ENCODE peak calls at places on chromosomes 1 and 21, in ten cellular contexts. One of them, this sample, is unnamed.

GRCh38 chr1:247487057-247487456 is 29.2 kb upstream of the OR2B11 start:
- DNase-seq in GM20000: peak
- DNase-seq in skeletal muscle cell: peak
- DNase-seq in NCI-H774: peak
- DNase-seq in astrocyte of the hippocampus: peak
- DNase-seq in amniotic stem cell: no peak
- DNase-seq in NCI-H2029 treated with DMSO at 0.1 percent for 48 hours: no peak
- DNase-seq in ACHN: peak
- DNase-seq in AG09309: no peak
- DNase-seq in stimulated activated CD4-positive, alpha-beta T cell treated with anti-CD3 and anti-CD28 coated beads, TNF-alpha, amount 100 ng/mL, for 4 hours: no peak
- DNase-seq in this sample: peak

GRCh38 chr1:87968259-87968955 is 639.7 kb downstream of the LMO4 start:
- DNase-seq in GM20000: no peak
- DNase-seq in skeletal muscle cell: peak
- DNase-seq in NCI-H774: no peak
- DNase-seq in astrocyte of the hippocampus: peak
- DNase-seq in amniotic stem cell: no peak
- DNase-seq in NCI-H2029 treated with DMSO at 0.1 percent for 48 hours: no peak
- DNase-seq in ACHN: no peak
- DNase-seq in AG09309: no peak
- DNase-seq in stimulated activated CD4-positive, alpha-beta T cell treated with anti-CD3 and anti-CD28 coated beads, TNF-alpha, amount 100 ng/mL, for 4 hours: no peak
- DNase-seq in this sample: peak

GRCh38 chr1:230291731-230292620 is 134.2 kb downstream of the PGBD5 start:
- DNase-seq in GM20000: no peak
- DNase-seq in skeletal muscle cell: no peak
- DNase-seq in NCI-H774: no peak
- DNase-seq in astrocyte of the hippocampus: no peak
- DNase-seq in amniotic stem cell: no peak
- DNase-seq in NCI-H2029 treated with DMSO at 0.1 percent for 48 hours: no peak
- DNase-seq in ACHN: no peak
- DNase-seq in AG09309: no peak
- DNase-seq in stimulated activated CD4-positive, alpha-beta T cell treated with anti-CD3 and anti-CD28 coated beads, TNF-alpha, amount 100 ng/mL, for 4 hours: no peak
- DNase-seq in this sample: no peak

GRCh38 chr1:182681516-182681915 is 2.9 kb downstream of the RGS8 start:
- DNase-seq in GM20000: no peak
- DNase-seq in skeletal muscle cell: no peak
- DNase-seq in NCI-H774: no peak
- DNase-seq in astrocyte of the hippocampus: no peak
- DNase-seq in amniotic stem cell: no peak
- DNase-seq in NCI-H2029 treated with DMSO at 0.1 percent for 48 hours: no peak
- DNase-seq in ACHN: no peak
- DNase-seq in AG09309: no peak
- DNase-seq in stimulated activated CD4-positive, alpha-beta T cell treated with anti-CD3 and anti-CD28 coated beads, TNF-alpha, amount 100 ng/mL, for 4 hours: no peak
- DNase-seq in this sample: no peak

GRCh38 chr21:34996304-34997081 is 52.6 kb downstream of the RUNX1 start:
- DNase-seq in GM20000: no peak
- DNase-seq in skeletal muscle cell: no peak
- DNase-seq in NCI-H774: no peak
- DNase-seq in astrocyte of the hippocampus: peak
- DNase-seq in amniotic stem cell: no peak
- DNase-seq in NCI-H2029 treated with DMSO at 0.1 percent for 48 hours: no peak
- DNase-seq in ACHN: no peak
- DNase-seq in AG09309: no peak
- DNase-seq in stimulated activated CD4-positive, alpha-beta T cell treated with anti-CD3 and anti-CD28 coated beads, TNF-alpha, amount 100 ng/mL, for 4 hours: no peak
- DNase-seq in this sample: no peak

GRCh38 chr21:39313042-39313456 is 383 bp downstream of the BRWD1 start:
- DNase-seq in GM20000: no peak
- DNase-seq in skeletal muscle cell: no peak
- DNase-seq in NCI-H774: no peak
- DNase-seq in astrocyte of the hippocampus: peak
- DNase-seq in amniotic stem cell: no peak
- DNase-seq in NCI-H2029 treated with DMSO at 0.1 percent for 48 hours: no peak
- DNase-seq in ACHN: no peak
- DNase-seq in AG09309: no peak
- DNase-seq in stimulated activated CD4-positive, alpha-beta T cell treated with anti-CD3 and anti-CD28 coated beads, TNF-alpha, amount 100 ng/mL, for 4 hours: no peak
- DNase-seq in this sample: no peak

GRCh38 chr1:208178091-208178529 is 66.1 kb downstream of the PLXNA2 start:
- DNase-seq in GM20000: no peak
- DNase-seq in skeletal muscle cell: no peak
- DNase-seq in NCI-H774: peak
- DNase-seq in astrocyte of the hippocampus: peak
- DNase-seq in amniotic stem cell: no peak
- DNase-seq in NCI-H2029 treated with DMSO at 0.1 percent for 48 hours: peak
- DNase-seq in ACHN: no peak
- DNase-seq in AG09309: no peak
- DNase-seq in stimulated activated CD4-positive, alpha-beta T cell treated with anti-CD3 and anti-CD28 coated beads, TNF-alpha, amount 100 ng/mL, for 4 hours: no peak
- DNase-seq in this sample: peak

GRCh38 chr21:38126677-38127271 is 130.0 kb upstream of the KCNJ15 start:
- DNase-seq in GM20000: peak
- DNase-seq in skeletal muscle cell: no peak
- DNase-seq in NCI-H774: peak
- DNase-seq in astrocyte of the hippocampus: peak
- DNase-seq in amniotic stem cell: peak
- DNase-seq in NCI-H2029 treated with DMSO at 0.1 percent for 48 hours: peak
- DNase-seq in ACHN: peak
- DNase-seq in AG09309: no peak
- DNase-seq in stimulated activated CD4-positive, alpha-beta T cell treated with anti-CD3 and anti-CD28 coated beads, TNF-alpha, amount 100 ng/mL, for 4 hours: peak
- DNase-seq in this sample: peak

GRCh38 chr1:188017921-188018320 is 1189.2 kb downstream of the PLA2G4A start:
- DNase-seq in GM20000: no peak
- DNase-seq in skeletal muscle cell: no peak
- DNase-seq in NCI-H774: no peak
- DNase-seq in astrocyte of the hippocampus: no peak
- DNase-seq in amniotic stem cell: no peak
- DNase-seq in NCI-H2029 treated with DMSO at 0.1 percent for 48 hours: no peak
- DNase-seq in ACHN: no peak
- DNase-seq in AG09309: no peak
- DNase-seq in stimulated activated CD4-positive, alpha-beta T cell treated with anti-CD3 and anti-CD28 coated beads, TNF-alpha, amount 100 ng/mL, for 4 hours: no peak
- DNase-seq in this sample: no peak

GRCh38 chr1:50237081-50237480 is 128.4 kb downstream of the ELAVL4 start:
- DNase-seq in GM20000: no peak
- DNase-seq in skeletal muscle cell: no peak
- DNase-seq in NCI-H774: no peak
- DNase-seq in astrocyte of the hippocampus: no peak
- DNase-seq in amniotic stem cell: no peak
- DNase-seq in NCI-H2029 treated with DMSO at 0.1 percent for 48 hours: peak
- DNase-seq in ACHN: no peak
- DNase-seq in AG09309: no peak
- DNase-seq in stimulated activated CD4-positive, alpha-beta T cell treated with anti-CD3 and anti-CD28 coated beads, TNF-alpha, amount 100 ng/mL, for 4 hours: no peak
- DNase-seq in this sample: no peak

GRCh38 chr1:47940779-47941178 is 56.4 kb downstream of the TRABD2B start:
- DNase-seq in GM20000: no peak
- DNase-seq in skeletal muscle cell: no peak
- DNase-seq in NCI-H774: no peak
- DNase-seq in astrocyte of the hippocampus: peak
- DNase-seq in amniotic stem cell: no peak
- DNase-seq in NCI-H2029 treated with DMSO at 0.1 percent for 48 hours: peak
- DNase-seq in ACHN: peak
- DNase-seq in AG09309: no peak
- DNase-seq in stimulated activated CD4-positive, alpha-beta T cell treated with anti-CD3 and anti-CD28 coated beads, TNF-alpha, amount 100 ng/mL, for 4 hours: no peak
- DNase-seq in this sample: no peak

GRCh38 chr1:110280126-110280525 is 59.1 kb upstream of the RBM15 start:
- DNase-seq in GM20000: no peak
- DNase-seq in skeletal muscle cell: no peak
- DNase-seq in NCI-H774: no peak
- DNase-seq in astrocyte of the hippocampus: no peak
- DNase-seq in amniotic stem cell: no peak
- DNase-seq in NCI-H2029 treated with DMSO at 0.1 percent for 48 hours: no peak
- DNase-seq in ACHN: no peak
- DNase-seq in AG09309: no peak
- DNase-seq in stimulated activated CD4-positive, alpha-beta T cell treated with anti-CD3 and anti-CD28 coated beads, TNF-alpha, amount 100 ng/mL, for 4 hours: no peak
- DNase-seq in this sample: no peak

GRCh38 chr21:38999148-38999547 is 184.1 kb downstream of the PSMG1 start:
- DNase-seq in GM20000: no peak
- DNase-seq in skeletal muscle cell: no peak
- DNase-seq in NCI-H774: no peak
- DNase-seq in astrocyte of the hippocampus: no peak
- DNase-seq in amniotic stem cell: no peak
- DNase-seq in NCI-H2029 treated with DMSO at 0.1 percent for 48 hours: no peak
- DNase-seq in ACHN: no peak
- DNase-seq in AG09309: no peak
- DNase-seq in stimulated activated CD4-positive, alpha-beta T cell treated with anti-CD3 and anti-CD28 coated beads, TNF-alpha, amount 100 ng/mL, for 4 hours: no peak
- DNase-seq in this sample: no peak

GRCh38 chr1:20705356-20705755 is 12.5 kb downstream of the KIF17 start:
- DNase-seq in GM20000: no peak
- DNase-seq in skeletal muscle cell: no peak
- DNase-seq in NCI-H774: no peak
- DNase-seq in astrocyte of the hippocampus: no peak
- DNase-seq in amniotic stem cell: no peak
- DNase-seq in NCI-H2029 treated with DMSO at 0.1 percent for 48 hours: no peak
- DNase-seq in ACHN: no peak
- DNase-seq in AG09309: no peak
- DNase-seq in stimulated activated CD4-positive, alpha-beta T cell treated with anti-CD3 and anti-CD28 coated beads, TNF-alpha, amount 100 ng/mL, for 4 hours: no peak
- DNase-seq in this sample: no peak

GRCh38 chr1:66294692-66295384 is 239.1 kb upstream of the SGIP1 start:
- DNase-seq in GM20000: no peak
- DNase-seq in skeletal muscle cell: peak
- DNase-seq in NCI-H774: no peak
- DNase-seq in astrocyte of the hippocampus: peak
- DNase-seq in amniotic stem cell: no peak
- DNase-seq in NCI-H2029 treated with DMSO at 0.1 percent for 48 hours: no peak
- DNase-seq in ACHN: peak
- DNase-seq in AG09309: no peak
- DNase-seq in stimulated activated CD4-positive, alpha-beta T cell treated with anti-CD3 and anti-CD28 coated beads, TNF-alpha, amount 100 ng/mL, for 4 hours: no peak
- DNase-seq in this sample: peak

GRCh38 chr1:72431810-72432209 is 149.5 kb upstream of the NEGR1 start:
- DNase-seq in GM20000: no peak
- DNase-seq in skeletal muscle cell: no peak
- DNase-seq in NCI-H774: no peak
- DNase-seq in astrocyte of the hippocampus: no peak
- DNase-seq in amniotic stem cell: no peak
- DNase-seq in NCI-H2029 treated with DMSO at 0.1 percent for 48 hours: no peak
- DNase-seq in ACHN: no peak
- DNase-seq in AG09309: no peak
- DNase-seq in stimulated activated CD4-positive, alpha-beta T cell treated with anti-CD3 and anti-CD28 coated beads, TNF-alpha, amount 100 ng/mL, for 4 hours: no peak
- DNase-seq in this sample: no peak

GRCh38 chr1:47681735-47682134 is 243.9 kb downstream of the FOXD2 start:
- DNase-seq in GM20000: no peak
- DNase-seq in skeletal muscle cell: no peak
- DNase-seq in NCI-H774: no peak
- DNase-seq in astrocyte of the hippocampus: no peak
- DNase-seq in amniotic stem cell: no peak
- DNase-seq in NCI-H2029 treated with DMSO at 0.1 percent for 48 hours: no peak
- DNase-seq in ACHN: no peak
- DNase-seq in AG09309: no peak
- DNase-seq in stimulated activated CD4-positive, alpha-beta T cell treated with anti-CD3 and anti-CD28 coated beads, TNF-alpha, amount 100 ng/mL, for 4 hours: no peak
- DNase-seq in this sample: no peak

GRCh38 chr21:26883768-26884167 is 38.6 kb upstream of the ADAMTS1 start:
- DNase-seq in GM20000: no peak
- DNase-seq in skeletal muscle cell: peak
- DNase-seq in NCI-H774: no peak
- DNase-seq in astrocyte of the hippocampus: no peak
- DNase-seq in amniotic stem cell: no peak
- DNase-seq in NCI-H2029 treated with DMSO at 0.1 percent for 48 hours: no peak
- DNase-seq in ACHN: no peak
- DNase-seq in AG09309: no peak
- DNase-seq in stimulated activated CD4-positive, alpha-beta T cell treated with anti-CD3 and anti-CD28 coated beads, TNF-alpha, amount 100 ng/mL, for 4 hours: no peak
- DNase-seq in this sample: no peak

GRCh38 chr1:31785020-31785946 is 21.1 kb upstream of the ADGRB2 start:
- DNase-seq in GM20000: no peak
- DNase-seq in skeletal muscle cell: no peak
- DNase-seq in NCI-H774: no peak
- DNase-seq in astrocyte of the hippocampus: no peak
- DNase-seq in amniotic stem cell: no peak
- DNase-seq in NCI-H2029 treated with DMSO at 0.1 percent for 48 hours: no peak
- DNase-seq in ACHN: no peak
- DNase-seq in AG09309: no peak
- DNase-seq in stimulated activated CD4-positive, alpha-beta T cell treated with anti-CD3 and anti-CD28 coated beads, TNF-alpha, amount 100 ng/mL, for 4 hours: no peak
- DNase-seq in this sample: no peak

GRCh38 chr1:226995064-226995965 is 55.2 kb downstream of the COQ8A start:
- DNase-seq in GM20000: peak
- DNase-seq in skeletal muscle cell: no peak
- DNase-seq in NCI-H774: no peak
- DNase-seq in astrocyte of the hippocampus: no peak
- DNase-seq in amniotic stem cell: no peak
- DNase-seq in NCI-H2029 treated with DMSO at 0.1 percent for 48 hours: no peak
- DNase-seq in ACHN: no peak
- DNase-seq in AG09309: no peak
- DNase-seq in stimulated activated CD4-positive, alpha-beta T cell treated with anti-CD3 and anti-CD28 coated beads, TNF-alpha, amount 100 ng/mL, for 4 hours: no peak
- DNase-seq in this sample: no peak

GRCh38 chr1:159598196-159598595 is 10.6 kb downstream of the APCS start:
- DNase-seq in GM20000: no peak
- DNase-seq in skeletal muscle cell: peak
- DNase-seq in NCI-H774: no peak
- DNase-seq in astrocyte of the hippocampus: peak
- DNase-seq in amniotic stem cell: peak
- DNase-seq in NCI-H2029 treated with DMSO at 0.1 percent for 48 hours: no peak
- DNase-seq in ACHN: peak
- DNase-seq in AG09309: peak
- DNase-seq in stimulated activated CD4-positive, alpha-beta T cell treated with anti-CD3 and anti-CD28 coated beads, TNF-alpha, amount 100 ng/mL, for 4 hours: no peak
- DNase-seq in this sample: peak

GRCh38 chr1:158101944-158102343 is 78.8 kb upstream of the CD1D start:
- DNase-seq in GM20000: no peak
- DNase-seq in skeletal muscle cell: no peak
- DNase-seq in NCI-H774: no peak
- DNase-seq in astrocyte of the hippocampus: peak
- DNase-seq in amniotic stem cell: no peak
- DNase-seq in NCI-H2029 treated with DMSO at 0.1 percent for 48 hours: no peak
- DNase-seq in ACHN: peak
- DNase-seq in AG09309: no peak
- DNase-seq in stimulated activated CD4-positive, alpha-beta T cell treated with anti-CD3 and anti-CD28 coated beads, TNF-alpha, amount 100 ng/mL, for 4 hours: no peak
- DNase-seq in this sample: peak

GRCh38 chr1:197066277-197066676 is 783 bp downstream of the F13B start:
- DNase-seq in GM20000: no peak
- DNase-seq in skeletal muscle cell: no peak
- DNase-seq in NCI-H774: no peak
- DNase-seq in astrocyte of the hippocampus: no peak
- DNase-seq in amniotic stem cell: no peak
- DNase-seq in NCI-H2029 treated with DMSO at 0.1 percent for 48 hours: no peak
- DNase-seq in ACHN: no peak
- DNase-seq in AG09309: no peak
- DNase-seq in stimulated activated CD4-positive, alpha-beta T cell treated with anti-CD3 and anti-CD28 coated beads, TNF-alpha, amount 100 ng/mL, for 4 hours: no peak
- DNase-seq in this sample: no peak

GRCh38 chr1:2228684-2229031 is 539 bp downstream of the SKI start:
- DNase-seq in GM20000: peak
- DNase-seq in skeletal muscle cell: no peak
- DNase-seq in NCI-H774: no peak
- DNase-seq in astrocyte of the hippocampus: peak
- DNase-seq in amniotic stem cell: no peak
- DNase-seq in NCI-H2029 treated with DMSO at 0.1 percent for 48 hours: no peak
- DNase-seq in ACHN: peak
- DNase-seq in AG09309: no peak
- DNase-seq in stimulated activated CD4-positive, alpha-beta T cell treated with anti-CD3 and anti-CD28 coated beads, TNF-alpha, amount 100 ng/mL, for 4 hours: no peak
- DNase-seq in this sample: no peak

GRCh38 chr1:41482906-41483895 is 1.3 kb downstream of the EDN2 start:
- DNase-seq in GM20000: no peak
- DNase-seq in skeletal muscle cell: no peak
- DNase-seq in NCI-H774: no peak
- DNase-seq in astrocyte of the hippocampus: peak
- DNase-seq in amniotic stem cell: no peak
- DNase-seq in NCI-H2029 treated with DMSO at 0.1 percent for 48 hours: no peak
- DNase-seq in ACHN: no peak
- DNase-seq in AG09309: no peak
- DNase-seq in stimulated activated CD4-positive, alpha-beta T cell treated with anti-CD3 and anti-CD28 coated beads, TNF-alpha, amount 100 ng/mL, for 4 hours: no peak
- DNase-seq in this sample: no peak

GRCh38 chr1:27658951-27659496 is 13.0 kb downstream of the IFI6 start:
- DNase-seq in GM20000: peak
- DNase-seq in skeletal muscle cell: no peak
- DNase-seq in NCI-H774: no peak
- DNase-seq in astrocyte of the hippocampus: peak
- DNase-seq in amniotic stem cell: no peak
- DNase-seq in NCI-H2029 treated with DMSO at 0.1 percent for 48 hours: no peak
- DNase-seq in ACHN: no peak
- DNase-seq in AG09309: no peak
- DNase-seq in stimulated activated CD4-positive, alpha-beta T cell treated with anti-CD3 and anti-CD28 coated beads, TNF-alpha, amount 100 ng/mL, for 4 hours: no peak
- DNase-seq in this sample: peak

GRCh38 chr1:182990413-182991144 is 32.6 kb upstream of the LAMC1 start:
- DNase-seq in GM20000: no peak
- DNase-seq in skeletal muscle cell: peak
- DNase-seq in NCI-H774: no peak
- DNase-seq in astrocyte of the hippocampus: peak
- DNase-seq in amniotic stem cell: no peak
- DNase-seq in NCI-H2029 treated with DMSO at 0.1 percent for 48 hours: no peak
- DNase-seq in ACHN: no peak
- DNase-seq in AG09309: peak
- DNase-seq in stimulated activated CD4-positive, alpha-beta T cell treated with anti-CD3 and anti-CD28 coated beads, TNF-alpha, amount 100 ng/mL, for 4 hours: no peak
- DNase-seq in this sample: peak

GRCh38 chr1:37501661-37502060 is 12.9 kb downstream of the MEAF6 start:
- DNase-seq in GM20000: no peak
- DNase-seq in skeletal muscle cell: no peak
- DNase-seq in NCI-H774: no peak
- DNase-seq in astrocyte of the hippocampus: no peak
- DNase-seq in amniotic stem cell: no peak
- DNase-seq in NCI-H2029 treated with DMSO at 0.1 percent for 48 hours: no peak
- DNase-seq in ACHN: no peak
- DNase-seq in AG09309: no peak
- DNase-seq in stimulated activated CD4-positive, alpha-beta T cell treated with anti-CD3 and anti-CD28 coated beads, TNF-alpha, amount 100 ng/mL, for 4 hours: no peak
- DNase-seq in this sample: no peak

This sample was measured in M059J.